ENCODE peak calls at places on chromosomes 1 and 21, in ten cellular contexts. Q, N, I, J, X, L, K, Z, Y and F are unnamed samples.

GRCh38 chr1:80535446-80535845 is 1265.3 kb upstream of the ADGRL2 start:
- DNase-seq in Q (no peak), N (no peak), I (no peak), J (no peak), X (no peak), L (no peak), K (no peak), Z (no peak), Y (no peak), F (no peak)

GRCh38 chr1:174060090-174060489 is 37.9 kb upstream of the RC3H1 start:
- DNase-seq in Q (no peak), N (no peak), I (peak), J (peak), X (no peak), L (no peak), K (no peak), Z (peak), Y (no peak), F (no peak)

GRCh38 chr21:45475797-45476570 is 66.3 kb downstream of the SLC19A1 start:
- DNase-seq in Q (no peak), N (no peak), I (no peak), J (no peak), X (no peak), L (no peak), K (no peak), Z (no peak), Y (no peak), F (no peak)

GRCh38 chr1:40915581-40915980 is 53.4 kb upstream of the CITED4 start:
- DNase-seq in Q (no peak), N (no peak), I (no peak), J (no peak), X (no peak), L (no peak), K (no peak), Z (no peak), Y (no peak), F (no peak)

GRCh38 chr1:35808376-35809155 is 750 bp downstream of the AGO4 start:
- DNase-seq in Q (no peak), N (no peak), I (peak), J (peak), X (peak), L (peak), K (peak), Z (peak), Y (no peak), F (peak)

GRCh38 chr1:112877741-112878140 is 78.3 kb downstream of the SLC16A1 start:
- DNase-seq in Q (no peak), N (no peak), I (no peak), J (no peak), X (no peak), L (no peak), K (no peak), Z (no peak), Y (no peak), F (no peak)

GRCh38 chr21:45357436-45358260 is 47.3 kb upstream of the COL18A1 start:
- DNase-seq in Q (no peak), N (no peak), I (no peak), J (no peak), X (no peak), L (no peak), K (peak), Z (no peak), Y (no peak), F (no peak)

GRCh38 chr1:2856076-2856390 is 54.5 kb upstream of the TTC34 start:
- DNase-seq in Q (no peak), N (no peak), I (no peak), J (no peak), X (no peak), L (no peak), K (peak), Z (no peak), Y (no peak), F (no peak)

GRCh38 chr1:108852541-108852940 is 4.4 kb downstream of the AKNAD1 start:
- DNase-seq in Q (no peak), N (no peak), I (no peak), J (no peak), X (no peak), L (no peak), K (no peak), Z (no peak), Y (no peak), F (no peak)

GRCh38 chr1:29395724-29396437 is 159.6 kb downstream of the PTPRU start:
- DNase-seq in Q (no peak), N (no peak), I (no peak), J (no peak), X (no peak), L (peak), K (no peak), Z (no peak), Y (no peak), F (no peak)

GRCh38 chr1:169941982-169942830 is 48.5 kb upstream of the SCYL3 start:
- DNase-seq in Q (peak), N (no peak), I (no peak), J (peak), X (no peak), L (no peak), K (no peak), Z (peak), Y (no peak), F (no peak)

GRCh38 chr21:39647476-39647875 is 34.7 kb downstream of the B3GALT5 start:
- DNase-seq in Q (no peak), N (no peak), I (no peak), J (peak), X (no peak), L (peak), K (no peak), Z (peak), Y (no peak), F (no peak)

GRCh38 chr1:160954158-160955104 is at the start of gene ITLN2:
- DNase-seq in Q (peak), N (no peak), I (peak), J (peak), X (peak), L (no peak), K (no peak), Z (peak), Y (peak), F (no peak)

GRCh38 chr1:109275706-109276345 is 7.1 kb downstream of the PSRC1 start:
- DNase-seq in Q (no peak), N (no peak), I (peak), J (peak), X (no peak), L (peak), K (no peak), Z (peak), Y (no peak), F (no peak)

GRCh38 chr1:78715181-78715661 is 65.6 kb downstream of the IFI44 start:
- DNase-seq in Q (peak), N (no peak), I (peak), J (peak), X (no peak), L (no peak), K (no peak), Z (peak), Y (no peak), F (no peak)

GRCh38 chr1:25247024-25247828 is at the start of gene RSRP1:
- DNase-seq in Q (peak), N (peak), I (peak), J (peak), X (peak), L (peak), K (peak), Z (peak), Y (peak), F (peak)

GRCh38 chr1:25247829-25248754 is 838 bp upstream of the RSRP1 start:
- DNase-seq in Q (no peak), N (no peak), I (no peak), J (no peak), X (no peak), L (no peak), K (no peak), Z (no peak), Y (no peak), F (peak)

GRCh38 chr1:25245393-25245792 is 1.9 kb downstream of the RSRP1 start:
- DNase-seq in Q (no peak), N (no peak), I (no peak), J (no peak), X (no peak), L (no peak), K (no peak), Z (no peak), Y (no peak), F (no peak)

GRCh38 chr1:25245809-25246599 is 1.2 kb downstream of the RSRP1 start:
- DNase-seq in Q (peak), N (no peak), I (peak), J (peak), X (no peak), L (no peak), K (no peak), Z (peak), Y (no peak), F (peak)

GRCh38 chr1:25246600-25247023 is 642 bp downstream of the RSRP1 start:
- DNase-seq in Q (no peak), N (no peak), I (no peak), J (peak), X (peak), L (peak), K (peak), Z (no peak), Y (peak), F (peak)
- TF ChIP-seq CTCF in Q (no peak), N (no peak), I (no peak), J (no peak), X (no peak), L (no peak), K (no peak), Z (no peak), Y (no peak), F (no peak)

GRCh38 chr1:27552911-27553420 is 51.0 kb downstream of the AHDC1 start:
- DNase-seq in Q (no peak), N (no peak), I (no peak), J (no peak), X (no peak), L (no peak), K (peak), Z (no peak), Y (no peak), F (no peak)
- TF ChIP-seq CTCF in Q (no peak), N (no peak), I (peak), J (no peak), X (no peak), L (no peak), K (no peak), Z (no peak), Y (no peak), F (no peak)

GRCh38 chr1:6602669-6603423 is at the start of gene KLHL21:
- DNase-seq in Q (peak), N (peak), I (peak), J (peak), X (peak), L (peak), K (peak), Z (peak), Y (peak), F (peak)

GRCh38 chr1:6601865-6602668 is 602 bp downstream of the KLHL21 start:
- DNase-seq in Q (no peak), N (no peak), I (peak), J (peak), X (peak), L (no peak), K (peak), Z (peak), Y (peak), F (no peak)

GRCh38 chr1:6599141-6599975 is 3.3 kb downstream of the KLHL21 start:
- DNase-seq in Q (no peak), N (no peak), I (peak), J (peak), X (no peak), L (no peak), K (no peak), Z (peak), Y (no peak), F (no peak)

GRCh38 chr1:6600410-6601048 is 2.1 kb downstream of the KLHL21 start:
- DNase-seq in Q (no peak), N (no peak), I (no peak), J (no peak), X (no peak), L (no peak), K (no peak), Z (peak), Y (peak), F (no peak)

DNA sequence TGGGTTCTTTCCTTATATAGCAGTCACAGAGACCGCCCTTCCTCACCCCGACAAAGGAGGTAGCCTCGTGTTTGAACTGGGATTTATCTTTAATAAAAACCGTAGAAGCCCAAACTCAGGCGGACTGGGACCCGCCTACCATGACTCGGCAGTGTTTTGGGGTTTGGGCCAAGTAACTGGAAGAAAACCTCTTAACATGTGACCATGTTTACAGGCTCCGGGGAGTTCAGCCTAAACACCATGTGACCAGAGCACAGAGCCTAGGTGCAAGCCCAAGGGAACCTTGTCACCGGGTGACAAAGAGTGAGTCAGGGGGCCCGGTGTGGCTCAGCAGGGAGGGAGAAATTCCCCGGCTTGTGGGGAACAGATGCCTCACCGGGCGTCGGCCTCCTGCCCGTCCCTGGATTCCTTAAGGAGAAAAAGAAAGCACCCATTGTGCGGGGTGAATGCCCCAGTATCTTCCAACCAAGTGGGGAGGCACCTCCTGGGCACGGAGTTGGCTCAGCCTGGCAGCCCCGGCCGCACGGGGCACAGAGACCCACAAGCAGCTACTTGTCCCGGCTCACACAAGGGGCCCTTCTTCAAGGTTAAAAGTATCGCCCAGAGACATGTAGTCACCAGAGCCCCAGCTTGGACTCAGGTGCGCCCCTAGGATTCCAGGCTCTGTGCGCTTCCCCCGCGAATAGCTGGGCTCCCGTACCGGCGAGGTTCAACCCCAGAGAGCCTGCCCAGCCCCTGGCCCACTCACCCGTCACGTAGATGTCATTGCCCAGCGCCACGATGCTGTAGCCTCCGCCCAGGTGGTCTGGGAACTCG is 1.4 kb downstream of the KLHL21 start:
- DNase-seq in Q (peak), N (peak), I (peak), J (peak), X (no peak), L (peak), K (peak), Z (peak), Y (peak), F (no peak)
- TF ChIP-seq CTCF in Q (no peak), N (no peak), I (peak), J (no peak), X (no peak), L (no peak), K (no peak), Z (peak), Y (no peak), F (peak)

GRCh38 chr1:59601032-59601431 is 213.7 kb upstream of the HOOK1 start:
- DNase-seq in Q (no peak), N (no peak), I (peak), J (peak), X (no peak), L (no peak), K (peak), Z (no peak), Y (no peak), F (no peak)
- TF ChIP-seq CTCF in Q (no peak), N (no peak), I (no peak), J (no peak), X (no peak), L (no peak), K (no peak), Z (no peak), Y (no peak), F (no peak)

GRCh38 chr21:35932232-35932911 is 128.0 kb downstream of the SETD4 start:
- DNase-seq in Q (peak), N (no peak), I (peak), J (peak), X (no peak), L (no peak), K (peak), Z (peak), Y (no peak), F (no peak)

DNA sequence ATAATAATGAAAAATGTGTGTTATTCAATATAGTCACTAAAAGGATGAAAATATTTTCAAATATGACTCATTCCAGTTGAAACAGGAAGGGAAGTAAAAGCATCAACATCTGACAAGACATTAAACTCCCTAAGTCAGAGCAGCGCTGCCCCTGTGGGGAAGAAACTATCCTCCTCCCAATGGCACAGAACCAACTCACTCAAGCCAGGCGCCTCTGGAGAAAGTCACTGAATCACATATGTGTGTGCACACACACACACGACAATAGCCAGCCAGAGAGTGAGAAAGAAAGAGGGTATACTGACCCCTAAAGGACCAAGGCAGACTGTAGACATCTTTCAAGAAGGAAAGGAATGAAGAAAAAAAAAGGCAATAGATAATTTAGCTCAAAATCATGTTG is 126.9 kb downstream of the SETD4 start:
- DNase-seq in Q (peak), N (peak), I (peak), J (peak), X (no peak), L (peak), K (peak), Z (peak), Y (no peak), F (no peak)
- TF ChIP-seq CTCF in Q (peak), N (no peak), I (peak), J (peak), X (no peak), L (no peak), K (no peak), Z (no peak), Y (no peak), F (peak)